ENCODE peak calls at places on chromosomes 11 and 22, in nine cellular contexts. One of them, this sample, is unnamed.

GRCh38 chr11:29343465-29344333 is 673.1 kb downstream of the KCNA4 start:
- DNase-seq in occipital lobe: peak
- DNase-seq in right lobe of liver: peak
- DNase-seq in globus pallidus: peak
- DNase-seq in mucosa of descending colon: no peak
- DNase-seq in LoVo: peak
- DNase-seq in cardiac septum: no peak
- DNase-seq in brain microvascular endothelial cell: peak
- DNase-seq in activated T-cell treated with anti-CD3 and anti-CD28 coated beads, Interleukin-2, amount 50 U/mL, for 72 hours: peak
- DNase-seq in this sample: peak

GRCh38 chr22:46147471-46148267 is 2.7 kb upstream of the PPARA start:
- DNase-seq in mucosa of descending colon: peak
- DNase-seq in LoVo: no peak
- DNase-seq in globus pallidus: no peak
- DNase-seq in activated T-cell treated with anti-CD3 and anti-CD28 coated beads, Interleukin-2, amount 50 U/mL, for 72 hours: no peak
- DNase-seq in right lobe of liver: peak
- DNase-seq in brain microvascular endothelial cell: no peak
- DNase-seq in occipital lobe: no peak
- DNase-seq in cardiac septum: peak
- DNase-seq in this sample: no peak

GRCh38 chr11:17601206-17602075 is 54.4 kb downstream of the OTOG start:
- DNase-seq in cardiac septum: no peak
- DNase-seq in activated T-cell treated with anti-CD3 and anti-CD28 coated beads, Interleukin-2, amount 50 U/mL, for 72 hours: no peak
- DNase-seq in globus pallidus: no peak
- DNase-seq in LoVo: no peak
- DNase-seq in mucosa of descending colon: no peak
- DNase-seq in right lobe of liver: no peak
- DNase-seq in brain microvascular endothelial cell: no peak
- DNase-seq in occipital lobe: no peak
- DNase-seq in this sample: no peak

GRCh38 chr11:68660066-68660810 is 24.1 kb upstream of the GAL start:
- DNase-seq in activated T-cell treated with anti-CD3 and anti-CD28 coated beads, Interleukin-2, amount 50 U/mL, for 72 hours: no peak
- DNase-seq in brain microvascular endothelial cell: no peak
- DNase-seq in cardiac septum: peak
- DNase-seq in right lobe of liver: no peak
- DNase-seq in LoVo: no peak
- DNase-seq in occipital lobe: no peak
- DNase-seq in globus pallidus: no peak
- DNase-seq in mucosa of descending colon: no peak
- DNase-seq in this sample: no peak

GRCh38 chr11:108697872-108698473 is 33.1 kb downstream of the DDX10 start:
- DNase-seq in brain microvascular endothelial cell: peak
- DNase-seq in activated T-cell treated with anti-CD3 and anti-CD28 coated beads, Interleukin-2, amount 50 U/mL, for 72 hours: peak
- DNase-seq in LoVo: peak
- DNase-seq in mucosa of descending colon: no peak
- DNase-seq in right lobe of liver: no peak
- DNase-seq in occipital lobe: peak
- DNase-seq in cardiac septum: no peak
- DNase-seq in globus pallidus: peak
- DNase-seq in this sample: peak

GRCh38 chr11:131737357-131737756 is 366.9 kb downstream of the NTM start:
- DNase-seq in right lobe of liver: no peak
- DNase-seq in occipital lobe: no peak
- DNase-seq in globus pallidus: no peak
- DNase-seq in cardiac septum: no peak
- DNase-seq in LoVo: no peak
- DNase-seq in mucosa of descending colon: no peak
- DNase-seq in activated T-cell treated with anti-CD3 and anti-CD28 coated beads, Interleukin-2, amount 50 U/mL, for 72 hours: no peak
- DNase-seq in brain microvascular endothelial cell: no peak
- DNase-seq in this sample: no peak

GRCh38 chr22:36762687-36763260 is 13.1 kb downstream of the IFT27 start:
- DNase-seq in brain microvascular endothelial cell: no peak
- DNase-seq in cardiac septum: peak
- DNase-seq in occipital lobe: no peak
- DNase-seq in right lobe of liver: no peak
- DNase-seq in LoVo: no peak
- DNase-seq in activated T-cell treated with anti-CD3 and anti-CD28 coated beads, Interleukin-2, amount 50 U/mL, for 72 hours: no peak
- DNase-seq in mucosa of descending colon: no peak
- DNase-seq in globus pallidus: no peak
- DNase-seq in this sample: peak

GRCh38 chr11:121443688-121444275 is 8.3 kb upstream of the SORL1 start:
- DNase-seq in occipital lobe: no peak
- DNase-seq in LoVo: no peak
- DNase-seq in activated T-cell treated with anti-CD3 and anti-CD28 coated beads, Interleukin-2, amount 50 U/mL, for 72 hours: no peak
- DNase-seq in right lobe of liver: no peak
- DNase-seq in brain microvascular endothelial cell: no peak
- DNase-seq in mucosa of descending colon: no peak
- DNase-seq in cardiac septum: no peak
- DNase-seq in globus pallidus: no peak
- DNase-seq in this sample: no peak

GRCh38 chr11:75339685-75340409 is 11.6 kb downstream of the ARRB1 start:
- DNase-seq in brain microvascular endothelial cell: no peak
- DNase-seq in activated T-cell treated with anti-CD3 and anti-CD28 coated beads, Interleukin-2, amount 50 U/mL, for 72 hours: no peak
- DNase-seq in LoVo: no peak
- DNase-seq in cardiac septum: no peak
- DNase-seq in right lobe of liver: no peak
- DNase-seq in occipital lobe: no peak
- DNase-seq in globus pallidus: no peak
- DNase-seq in mucosa of descending colon: no peak
- DNase-seq in this sample: no peak

GRCh38 chr11:131537196-131537595 is 166.8 kb downstream of the NTM start:
- DNase-seq in activated T-cell treated with anti-CD3 and anti-CD28 coated beads, Interleukin-2, amount 50 U/mL, for 72 hours: no peak
- DNase-seq in brain microvascular endothelial cell: no peak
- DNase-seq in mucosa of descending colon: no peak
- DNase-seq in globus pallidus: no peak
- DNase-seq in LoVo: no peak
- DNase-seq in right lobe of liver: no peak
- DNase-seq in cardiac septum: no peak
- DNase-seq in occipital lobe: no peak
- DNase-seq in this sample: no peak

GRCh38 chr22:48021946-48022345 is 1259.5 kb downstream of the TBC1D22A start:
- DNase-seq in occipital lobe: no peak
- DNase-seq in right lobe of liver: no peak
- DNase-seq in globus pallidus: no peak
- DNase-seq in cardiac septum: no peak
- DNase-seq in brain microvascular endothelial cell: no peak
- DNase-seq in activated T-cell treated with anti-CD3 and anti-CD28 coated beads, Interleukin-2, amount 50 U/mL, for 72 hours: no peak
- DNase-seq in LoVo: no peak
- DNase-seq in mucosa of descending colon: no peak
- DNase-seq in this sample: no peak

GRCh38 chr11:2586091-2586792 is 113.6 kb downstream of the KCNQ1OT1 start:
- DNase-seq in LoVo: no peak
- DNase-seq in globus pallidus: no peak
- DNase-seq in right lobe of liver: peak
- DNase-seq in mucosa of descending colon: no peak
- DNase-seq in activated T-cell treated with anti-CD3 and anti-CD28 coated beads, Interleukin-2, amount 50 U/mL, for 72 hours: no peak
- DNase-seq in cardiac septum: peak
- DNase-seq in occipital lobe: no peak
- DNase-seq in brain microvascular endothelial cell: no peak
- DNase-seq in this sample: peak

GRCh38 chr22:36287881-36288515 is 35.1 kb downstream of the APOL1 start:
- DNase-seq in occipital lobe: no peak
- DNase-seq in cardiac septum: no peak
- DNase-seq in LoVo: no peak
- DNase-seq in mucosa of descending colon: peak
- DNase-seq in activated T-cell treated with anti-CD3 and anti-CD28 coated beads, Interleukin-2, amount 50 U/mL, for 72 hours: no peak
- DNase-seq in brain microvascular endothelial cell: no peak
- DNase-seq in globus pallidus: no peak
- DNase-seq in right lobe of liver: no peak
- DNase-seq in this sample: no peak

GRCh38 chr22:29202231-29203192 is 3.2 kb upstream of the EMID1 start:
- DNase-seq in cardiac septum: no peak
- DNase-seq in globus pallidus: peak
- DNase-seq in LoVo: no peak
- DNase-seq in occipital lobe: no peak
- DNase-seq in brain microvascular endothelial cell: peak
- DNase-seq in mucosa of descending colon: peak
- DNase-seq in activated T-cell treated with anti-CD3 and anti-CD28 coated beads, Interleukin-2, amount 50 U/mL, for 72 hours: peak
- DNase-seq in right lobe of liver: no peak
- DNase-seq in this sample: peak

GRCh38 chr11:35579557-35580396 is 38.5 kb upstream of the FJX1 start:
- DNase-seq in mucosa of descending colon: no peak
- DNase-seq in occipital lobe: no peak
- DNase-seq in LoVo: peak
- DNase-seq in cardiac septum: no peak
- DNase-seq in activated T-cell treated with anti-CD3 and anti-CD28 coated beads, Interleukin-2, amount 50 U/mL, for 72 hours: no peak
- DNase-seq in right lobe of liver: no peak
- DNase-seq in globus pallidus: no peak
- DNase-seq in brain microvascular endothelial cell: peak
- DNase-seq in this sample: no peak

GRCh38 chr11:2787816-2788750 is 88.3 kb upstream of the KCNQ1OT1 start:
- DNase-seq in brain microvascular endothelial cell: no peak
- DNase-seq in cardiac septum: peak
- DNase-seq in right lobe of liver: no peak
- DNase-seq in mucosa of descending colon: peak
- DNase-seq in activated T-cell treated with anti-CD3 and anti-CD28 coated beads, Interleukin-2, amount 50 U/mL, for 72 hours: no peak
- DNase-seq in occipital lobe: no peak
- DNase-seq in LoVo: no peak
- DNase-seq in globus pallidus: no peak
- DNase-seq in this sample: peak

This sample was measured in transverse colon.